ENCODE peak calls at places on chromosomes 5 and 9, in seven cellular contexts. L, C, P, T, R, M and Z are unnamed samples.

GRCh38 chr5:40484495-40484894 is 195.2 kb upstream of the PTGER4 start:
- DNase-seq in L (no peak), C (no peak), P (no peak), T (no peak), R (no peak), M (no peak), Z (no peak)

GRCh38 chr9:31089822-31090221 is 1294.6 kb upstream of the ACO1 start:
- DNase-seq in L (no peak), C (no peak), P (no peak), T (no peak), R (no peak), M (no peak), Z (peak)

GRCh38 chr9:15139467-15139866 is 167.5 kb downstream of the TTC39B start:
- DNase-seq in L (no peak), C (no peak), P (no peak), T (no peak), R (no peak), M (no peak), Z (no peak)

GRCh38 chr5:149995385-149996085 is 4.9 kb downstream of the TIGD6 start:
- DNase-seq in L (no peak), C (no peak), P (no peak), T (no peak), R (no peak), M (no peak), Z (no peak)

GRCh38 chr5:121695307-121695706 is 156.4 kb upstream of the FTMT start:
- DNase-seq in L (no peak), C (no peak), P (no peak), T (no peak), R (no peak), M (no peak), Z (no peak)

GRCh38 chr5:66223637-66224036 is 79.5 kb downstream of the SREK1 start:
- DNase-seq in L (no peak), C (no peak), P (peak), T (no peak), R (peak), M (no peak), Z (no peak)

GRCh38 chr5:51378061-51378409 is 5.2 kb upstream of the ISL1 start:
- DNase-seq in L (no peak), C (no peak), P (no peak), T (no peak), R (no peak), M (no peak), Z (no peak)

GRCh38 chr9:128718047-128718446 is 5.9 kb downstream of the ZDHHC12 start:
- DNase-seq in L (no peak), C (no peak), P (no peak), T (no peak), R (no peak), M (no peak), Z (no peak)

GRCh38 chr9:137441289-137441934 is at the start of gene ENTPD8:
- DNase-seq in L (peak), C (no peak), P (no peak), T (peak), R (peak), M (no peak), Z (no peak)

GRCh38 chr9:113899205-113899604 is 23.1 kb downstream of the ZNF618 start:
- DNase-seq in L (no peak), C (no peak), P (peak), T (no peak), R (no peak), M (no peak), Z (no peak)